ENCODE peak calls at places on chromosomes 13 and 19, in four cellular contexts. One of them, this sample, is unnamed.

GRCh38 chr19:37007587-37008220 is 70.5 kb upstream of the ZNF420 start:
- DNase-seq in pons: peak
- DNase-seq in psoas muscle: peak
- DNase-seq in central memory CD4-positive, alpha-beta T cell: peak
- DNase-seq in this sample: peak

GRCh38 chr19:1269478-1270167 is 491 bp downstream of the CIRBP start:
- DNase-seq in pons: peak
- DNase-seq in psoas muscle: peak
- DNase-seq in central memory CD4-positive, alpha-beta T cell: peak
- DNase-seq in this sample: peak

GRCh38 chr19:5498817-5499535 is 43.8 kb downstream of the ZNRF4 start:
- DNase-seq in pons: no peak
- DNase-seq in psoas muscle: no peak
- DNase-seq in central memory CD4-positive, alpha-beta T cell: no peak
- DNase-seq in this sample: no peak

GRCh38 chr19:14107581-14108461 is 9.7 kb downstream of the PRKACA start:
- DNase-seq in pons: no peak
- DNase-seq in psoas muscle: peak
- DNase-seq in central memory CD4-positive, alpha-beta T cell: no peak
- DNase-seq in this sample: no peak

GRCh38 chr19:12936582-12936981 is 1.8 kb upstream of the CALR start:
- DNase-seq in pons: no peak
- DNase-seq in psoas muscle: no peak
- DNase-seq in central memory CD4-positive, alpha-beta T cell: no peak
- DNase-seq in this sample: no peak

GRCh38 chr19:35034005-35034502 is 3.8 kb downstream of the SCN1B start:
- DNase-seq in pons: no peak
- DNase-seq in psoas muscle: no peak
- DNase-seq in central memory CD4-positive, alpha-beta T cell: no peak
- DNase-seq in this sample: no peak

GRCh38 chr19:15247107-15248014 is 15.1 kb upstream of the EPHX3 start:
- DNase-seq in pons: no peak
- DNase-seq in psoas muscle: no peak
- DNase-seq in central memory CD4-positive, alpha-beta T cell: no peak
- DNase-seq in this sample: no peak

GRCh38 chr13:50995870-50996269 is 86.3 kb downstream of the RNASEH2B start:
- DNase-seq in pons: no peak
- DNase-seq in psoas muscle: no peak
- DNase-seq in central memory CD4-positive, alpha-beta T cell: no peak
- DNase-seq in this sample: no peak

GRCh38 chr13:59677966-59678814 is 485.5 kb downstream of the DIAPH3 start:
- DNase-seq in pons: peak
- DNase-seq in psoas muscle: no peak
- DNase-seq in central memory CD4-positive, alpha-beta T cell: peak
- DNase-seq in this sample: no peak

GRCh38 chr13:99655351-99656091 is 154.2 kb downstream of the TM9SF2 start:
- DNase-seq in pons: no peak
- DNase-seq in psoas muscle: no peak
- DNase-seq in central memory CD4-positive, alpha-beta T cell: no peak
- DNase-seq in this sample: no peak

GRCh38 chr13:34065915-34066314 is 248.0 kb downstream of the RFC3 start:
- DNase-seq in pons: no peak
- DNase-seq in psoas muscle: no peak
- DNase-seq in central memory CD4-positive, alpha-beta T cell: no peak
- DNase-seq in this sample: no peak

GRCh38 chr13:33123066-33123940 is 107.1 kb downstream of the KL start:
- DNase-seq in pons: peak
- DNase-seq in psoas muscle: no peak
- DNase-seq in central memory CD4-positive, alpha-beta T cell: no peak
- DNase-seq in this sample: no peak

GRCh38 chr19:10352764-10353671 is 13.6 kb upstream of the ICAM3 start:
- DNase-seq in pons: no peak
- DNase-seq in psoas muscle: peak
- DNase-seq in central memory CD4-positive, alpha-beta T cell: no peak
- DNase-seq in this sample: no peak

GRCh38 chr19:35347171-35347929 is at the start of gene FFAR1:
- DNase-seq in pons: peak
- DNase-seq in psoas muscle: no peak
- DNase-seq in central memory CD4-positive, alpha-beta T cell: peak
- DNase-seq in this sample: peak

GRCh38 chr13:51096131-51096530 is 14.9 kb downstream of the C13orf42 start:
- DNase-seq in pons: no peak
- DNase-seq in psoas muscle: no peak
- DNase-seq in central memory CD4-positive, alpha-beta T cell: no peak
- DNase-seq in this sample: no peak

GRCh38 chr13:53800011-53800410 is 771.4 kb downstream of the OLFM4 start:
- DNase-seq in pons: no peak
- DNase-seq in psoas muscle: no peak
- DNase-seq in central memory CD4-positive, alpha-beta T cell: no peak
- DNase-seq in this sample: no peak

GRCh38 chr19:11091343-11092153 is 2.3 kb downstream of the LDLR start:
- DNase-seq in pons: peak
- DNase-seq in psoas muscle: peak
- DNase-seq in central memory CD4-positive, alpha-beta T cell: peak
- DNase-seq in this sample: peak

GRCh38 chr13:26208292-26208691 is 13.8 kb downstream of the RNF6 start:
- DNase-seq in pons: no peak
- DNase-seq in psoas muscle: no peak
- DNase-seq in central memory CD4-positive, alpha-beta T cell: no peak
- DNase-seq in this sample: no peak

GRCh38 chr13:109160887-109161669 is 531.7 kb downstream of the MYO16 start:
- DNase-seq in pons: peak
- DNase-seq in psoas muscle: no peak
- DNase-seq in central memory CD4-positive, alpha-beta T cell: no peak
- DNase-seq in this sample: no peak

GRCh38 chr13:110409581-110409992 is 102.5 kb downstream of the COL4A2 start:
- DNase-seq in pons: no peak
- DNase-seq in psoas muscle: no peak
- DNase-seq in central memory CD4-positive, alpha-beta T cell: no peak
- DNase-seq in this sample: no peak

GRCh38 chr19:13033819-13034611 is 38.7 kb downstream of the NFIX start:
- DNase-seq in pons: peak
- DNase-seq in psoas muscle: peak
- DNase-seq in central memory CD4-positive, alpha-beta T cell: no peak
- DNase-seq in this sample: no peak

GRCh38 chr19:1401138-1401888 is at the start of gene GAMT:
- DNase-seq in pons: no peak
- DNase-seq in psoas muscle: no peak
- DNase-seq in central memory CD4-positive, alpha-beta T cell: peak
- DNase-seq in this sample: peak

GRCh38 chr13:40776681-40777165 is 5.7 kb upstream of the MRPS31 start:
- DNase-seq in pons: peak
- DNase-seq in psoas muscle: no peak
- DNase-seq in central memory CD4-positive, alpha-beta T cell: peak
- DNase-seq in this sample: peak

This sample was measured in naive thymus-derived CD4-positive, alpha-beta T cell.